ENCODE peak calls at places on chromosomes 11 and 22, in five cellular contexts. U is hepatocyte, I is SK-N-SH, A is HCT116, M is GM23248. C is an unnamed sample. For H3K4me1 and H3K27me3, the result is how much of the 10 kb centered on the place peaks cover.

GRCh38 chr11:76669901-76670474 is 559 bp downstream of the LRRC32 start:
- DNase-seq in U (peak), A (no peak), I (no peak), M (peak), C (peak)

GRCh38 chr22:44807915-44808690 is 55.7 kb downstream of the ARHGAP8 start:
- DNase-seq in A (no peak), U (no peak), M (no peak), I (peak), C (peak)

GRCh38 chr11:70581991-70582885 is 183.9 kb downstream of the CTTN start:
- DNase-seq in A (no peak), U (no peak), I (peak), M (no peak), C (no peak)

GRCh38 chr11:117861151-117862018 is 15.1 kb downstream of the FXYD6 start:
- DNase-seq in U (peak), M (no peak), A (no peak), I (peak), C (peak)

GRCh38 chr11:8776209-8776608 is 93.6 kb downstream of the RPL27A start:
- DNase-seq in U (peak), M (no peak), A (no peak), I (no peak), C (no peak)

GRCh38 chr11:35107866-35108265 is 31.1 kb upstream of the CD44 start:
- DNase-seq in I (no peak), M (no peak), U (no peak), A (no peak), C (no peak)

GRCh38 chr22:45680932-45681700 is 9.5 kb downstream of the ATXN10 start:
- DNase-seq in A (no peak), U (no peak), M (peak), I (no peak), C (no peak)

GRCh38 chr11:2305862-2306823 is 4.3 kb downstream of the TSPAN32 start:
- DNase-seq in I (peak), A (no peak), M (peak), U (peak), C (no peak)

GRCh38 chr22:42277988-42278776 is 7.7 kb upstream of the TCF20 start:
- DNase-seq in M (no peak), U (peak), A (no peak), I (peak), C (peak)

GRCh38 chr11:116284930-116285329 is 487.9 kb downstream of the BUD13 start:
- DNase-seq in U (no peak), M (no peak), I (no peak), A (no peak), C (no peak)

GRCh38 chr11:1231396-1232327 is 8.8 kb downstream of the MUC5B start:
- DNase-seq in U (no peak), A (no peak), I (peak), M (no peak), C (no peak)

GRCh38 chr11:83687787-83688186 is 401.6 kb upstream of the CCDC90B start:
- DNase-seq in U (no peak), I (no peak), A (no peak), M (no peak), C (no peak)

GRCh38 chr11:107898270-107898669 is 30.0 kb upstream of the RAB39A start:
- DNase-seq in U (peak), I (peak), M (peak), A (peak), C (peak)

GRCh38 chr11:65945941-65946558 is 770 bp downstream of the TSGA10IP start:
- DNase-seq in M (no peak), I (no peak), A (no peak), U (no peak), C (no peak)

GRCh38 chr22:26568207-26568706 is 21.7 kb downstream of the TPST2 start:
- DNase-seq in M (no peak), U (peak), I (no peak), A (no peak), C (peak)

GRCh38 chr11:26335903-26336302 is 4.0 kb downstream of the ANO3 start:
- DNase-seq in U (no peak), I (peak), M (peak), A (no peak), C (no peak)

GRCh38 chr22:24565077-24565476 is 9.3 kb downstream of the SNRPD3 start:
- DNase-seq in I (no peak), A (no peak), U (no peak), M (no peak), C (no peak)
- H3K4me1 ChIP-seq in I (under half), A (under half), U (under half), M (under half), C (under half)

GRCh38 chr11:18770479-18771125 is 21.0 kb downstream of the PTPN5 start:
- DNase-seq in A (no peak), U (no peak), M (no peak), I (no peak), C (no peak)
- H3K27me3 ChIP-seq in A (under half), U (under half), M (under half), I (under half), C (under half)

DNA sequence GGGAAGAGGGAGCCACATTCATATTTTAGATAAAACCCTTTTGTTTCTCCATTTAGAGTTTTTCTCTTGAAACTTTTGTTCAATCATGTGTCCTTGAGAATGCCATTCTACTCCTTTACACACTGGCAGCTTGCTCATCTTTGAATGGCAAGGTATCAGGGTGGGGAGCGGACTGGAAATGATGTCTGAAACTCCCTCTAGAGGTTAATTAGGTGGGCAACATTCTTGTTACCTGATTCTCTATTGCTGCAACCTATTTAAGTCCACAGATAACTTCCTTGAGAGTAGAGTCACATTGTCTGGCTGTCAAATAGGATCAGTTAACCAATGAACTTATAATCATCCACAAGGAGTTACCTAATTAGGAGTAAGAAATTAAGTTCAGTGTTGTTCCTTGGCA is 533.6 kb upstream of the API5 start:
- DNase-seq in A (no peak), I (no peak), U (no peak), M (no peak), C (peak)
- TF ChIP-seq EZH2phosphoT487 in A (no peak), I (no peak), U (no peak), M (no peak), C (no peak)

GRCh38 chr22:37284126-37284806 is 2.0 kb downstream of the CYTH4 start:
- DNase-seq in I (no peak), U (no peak), A (no peak), M (no peak), C (no peak)
- H3K4me1 ChIP-seq in I (under half), U (under half), A (under half), M (under half), C (under half)

DNA sequence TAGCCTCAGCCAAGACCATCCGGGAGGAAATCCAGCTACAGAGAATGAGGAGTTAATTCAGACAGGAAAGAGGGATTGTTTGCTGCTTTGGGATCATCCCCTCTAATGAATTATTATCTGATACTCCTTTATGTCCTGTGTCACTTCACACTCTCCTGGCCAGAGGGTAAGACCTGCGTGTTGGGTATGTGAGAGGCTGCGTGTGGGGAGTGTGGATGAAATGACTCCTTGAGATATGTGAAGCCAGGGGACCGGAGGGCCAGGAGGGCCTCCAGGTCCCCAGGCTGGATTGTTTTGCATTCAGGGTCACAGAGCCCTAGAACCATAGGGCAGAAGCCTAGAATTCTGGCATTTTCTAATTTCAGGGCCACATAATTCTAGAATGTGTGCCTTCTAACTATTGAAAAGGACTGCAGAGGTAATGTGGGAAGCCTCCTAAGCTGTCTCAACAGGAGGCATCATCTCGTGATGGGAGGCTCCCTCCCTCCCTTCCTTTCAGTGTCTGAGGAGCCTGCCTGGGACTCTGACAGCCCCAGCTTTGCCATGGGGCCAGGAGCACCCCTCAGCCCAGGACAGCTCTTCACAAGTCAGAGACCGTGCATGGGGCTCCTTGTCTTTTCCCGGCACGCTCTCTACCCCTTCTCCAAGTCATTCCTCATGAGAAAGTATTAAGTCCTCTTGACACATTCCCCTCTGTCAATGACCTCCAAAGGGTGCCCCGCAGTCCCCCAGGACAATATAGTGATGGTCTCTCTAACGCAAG is 3.7 kb downstream of the TPBGL start:
- DNase-seq in I (peak), A (no peak), U (no peak), M (no peak), C (no peak)
- H3K27me3 ChIP-seq in I (under half), A (under half), U (half or more), M (under half), C (half or more)

GRCh38 chr22:50498322-50498861 is 9.1 kb downstream of the LMF2 start:
- DNase-seq in I (peak), A (peak), U (peak), M (peak), C (peak)

GRCh38 chr22:50502096-50502495 is 5.4 kb downstream of the LMF2 start:
- DNase-seq in A (no peak), I (no peak), U (no peak), M (no peak), C (no peak)

GRCh38 chr22:50502628-50503474 is 4.7 kb downstream of the LMF2 start:
- DNase-seq in A (no peak), M (no peak), U (peak), I (no peak), C (no peak)

GRCh38 chr22:50500452-50500851 is 7.0 kb downstream of the LMF2 start:
- DNase-seq in A (no peak), I (no peak), U (peak), M (no peak), C (no peak)

GRCh38 chr22:50497093-50497492 is 10.4 kb downstream of the LMF2 start:
- DNase-seq in U (no peak), M (no peak), A (no peak), I (no peak), C (no peak)
- TF ChIP-seq EZH2phosphoT487 in U (no peak), M (no peak), A (no peak), I (no peak), C (no peak)

GRCh38 chr22:30251661-30252226 is 5.2 kb upstream of the LIF start:
- DNase-seq in I (peak), U (no peak), M (peak), A (no peak), C (no peak)

GRCh38 chr22:30252411-30253204 is 6.0 kb upstream of the LIF start:
- DNase-seq in I (no peak), U (no peak), A (peak), M (no peak), C (no peak)

GRCh38 chr22:30253205-30253852 is 6.8 kb upstream of the LIF start:
- DNase-seq in M (peak), A (no peak), U (peak), I (peak), C (no peak)

GRCh38 chr22:30250713-30251267 is 4.2 kb upstream of the LIF start:
- DNase-seq in A (no peak), M (peak), I (peak), U (peak), C (no peak)

GRCh38 chr22:30254307-30254706 is 7.7 kb upstream of the LIF start:
- DNase-seq in M (no peak), I (no peak), U (no peak), A (no peak), C (no peak)
- H3K4me1 ChIP-seq in M (under half), I (under half), U (under half), A (half or more), C (under half)

DNA sequence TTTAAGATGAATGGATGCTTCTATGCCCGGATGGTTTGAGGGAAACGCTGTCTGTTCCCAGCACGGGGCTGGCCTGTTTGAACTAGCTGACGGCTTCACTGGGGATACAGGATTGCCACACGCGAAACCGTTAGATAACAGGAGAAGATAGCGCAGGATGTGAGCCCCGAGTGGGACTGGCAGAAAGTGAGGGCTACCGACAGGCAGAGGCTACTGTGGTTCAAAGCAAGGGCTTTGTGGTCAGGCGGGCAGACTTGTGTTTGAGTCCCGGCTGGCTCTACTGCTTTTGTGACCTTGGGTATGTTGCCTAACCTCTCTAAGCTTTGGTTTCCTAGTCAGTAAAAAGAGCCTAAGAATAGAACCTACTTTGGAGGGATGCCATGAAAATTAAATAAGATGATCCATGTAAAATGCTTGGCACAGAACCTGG is 2.8 kb upstream of the OAF start:
- DNase-seq in A (no peak), M (no peak), I (no peak), U (no peak), C (no peak)
- H3K27me3 ChIP-seq in A (under half), M (under half), I (under half), U (under half), C (half or more)